ENCODE peak calls at places on chromosomes 13 and 19, in eight cellular contexts. P is AML-193; J is skeletal muscle cell; M is stimulated activated CD8-positive, alpha-beta memory T cell treated with anti-CD3 and anti-CD28 coated beads, Interleukin-12 subunit alpha, Interleukin-12 subunit beta, amount 100 ng/mL, for 4 hours; U is activated naive CD8-positive, alpha-beta T cell treated with anti-CD3 and anti-CD28 coated beads, Interleukin-2, amount 50 U/mL, for 24 hours; H is 8988T; S is NCI-H2171; G is activated gamma-delta T cell treated with anti-CD3 and anti-CD28 coated beads, Interleukin-2, amount 50 U/mL, for 16 hours. R is an unnamed sample.

GRCh38 chr19:42606660-42607351 is 12.1 kb upstream of the CEACAM8 start:
- DNase-seq in P (peak; percentile 38), J (no peak), M (no peak), U (peak; percentile 73), H (peak; percentile 73), S (peak; percentile 21), G (peak; percentile 15), R (no peak)

GRCh38 chr13:38628554-38628953 is 58.3 kb upstream of the FREM2 start:
- DNase-seq in P (no peak), J (no peak), M (no peak), U (no peak), H (no peak), S (no peak), G (no peak), R (no peak)

GRCh38 chr13:34671136-34671535 is 270.9 kb upstream of the NBEA start:
- DNase-seq in P (no peak), J (no peak), M (no peak), U (no peak), H (no peak), S (no peak), G (no peak), R (no peak)

GRCh38 chr13:62997038-62997619 is 1581.5 kb upstream of the PCDH20 start:
- DNase-seq in P (peak; percentile 5), J (no peak), M (no peak), U (no peak), H (no peak), S (no peak), G (no peak), R (no peak)

GRCh38 chr19:33252418-33252962 is 26.8 kb upstream of the SLC7A10 start:
- DNase-seq in P (no peak), J (no peak), M (no peak), U (no peak), H (no peak), S (no peak), G (no peak), R (no peak)

GRCh38 chr13:113658836-113659235 is 838 bp upstream of the ATP4B start:
- DNase-seq in P (no peak), J (no peak), M (no peak), U (no peak), H (no peak), S (no peak), G (no peak), R (no peak)

GRCh38 chr19:3873151-3873550 is 4.3 kb upstream of the ZFR2 start:
- DNase-seq in P (no peak), J (no peak), M (no peak), U (no peak), H (no peak), S (no peak), G (no peak), R (no peak)

GRCh38 chr13:52010890-52011689 is at the start of gene ATP7B:
- DNase-seq in P (no peak), J (no peak), M (peak; percentile 4), U (peak; percentile 24), H (peak; percentile 41), S (no peak), G (no peak), R (peak; percentile 3)

GRCh38 chr19:51572415-51572814 is 1.3 kb downstream of the ZNF175 start:
- DNase-seq in P (peak; percentile 64), J (no peak), M (no peak), U (no peak), H (no peak), S (no peak), G (no peak), R (no peak)

GRCh38 chr19:18858906-18859646 is 27.3 kb downstream of the UPF1 start:
- DNase-seq in P (no peak), J (no peak), M (no peak), U (no peak), H (no peak), S (no peak), G (no peak), R (no peak)

GRCh38 chr19:17109962-17110598 is 34.5 kb downstream of the MYO9B start:
- DNase-seq in P (peak; percentile 87), J (no peak), M (no peak), U (peak; percentile 45), H (no peak), S (no peak), G (no peak), R (no peak)

GRCh38 chr19:29841559-29842367 is 30.0 kb downstream of the CCNE1 start:
- DNase-seq in P (no peak), J (no peak), M (no peak), U (no peak), H (peak; percentile 70), S (no peak), G (no peak), R (no peak)

GRCh38 chr19:10289836-10290438 is at the start of gene ICAM5:
- DNase-seq in P (no peak), J (no peak), M (peak; percentile 57), U (peak; percentile 54), H (no peak), S (peak; percentile 52), G (no peak), R (no peak)

GRCh38 chr19:40791349-40791748 is 7.6 kb upstream of the EGLN2 start:
- DNase-seq in P (no peak), J (no peak), M (no peak), U (no peak), H (no peak), S (no peak), G (no peak), R (no peak)

GRCh38 chr13:44026194-44026593 is 146.5 kb downstream of the LACC1 start:
- DNase-seq in P (no peak), J (no peak), M (no peak), U (no peak), H (no peak), S (no peak), G (no peak), R (no peak)

GRCh38 chr13:103471896-103472295 is 405.7 kb upstream of the SLC10A2 start:
- DNase-seq in P (no peak), J (no peak), M (no peak), U (no peak), H (no peak), S (no peak), G (no peak), R (no peak)

GRCh38 chr13:59364508-59365187 is 799.1 kb downstream of the DIAPH3 start:
- DNase-seq in P (no peak), J (no peak), M (no peak), U (no peak), H (no peak), S (peak; percentile 49), G (no peak), R (no peak)

GRCh38 chr13:102726430-102726829 is 31.6 kb upstream of the METTL21C start:
- DNase-seq in P (peak; percentile 59), J (no peak), M (no peak), U (no peak), H (no peak), S (peak; percentile 24), G (no peak), R (no peak)

GRCh38 chr13:31131470-31131961 is 30.2 kb downstream of the HSPH1 start:
- DNase-seq in P (no peak), J (no peak), M (no peak), U (no peak), H (no peak), S (no peak), G (no peak), R (no peak)

GRCh38 chr19:58021541-58022282 is 12.1 kb upstream of the ZSCAN1 start:
- DNase-seq in P (no peak), J (no peak), M (no peak), U (peak; percentile 42), H (peak; percentile 61), S (peak; percentile 2), G (peak; percentile 44), R (no peak)

GRCh38 chr19:1132625-1133383 is 29.0 kb downstream of the GPX4 start:
- DNase-seq in P (no peak), J (no peak), M (peak; percentile 27), U (peak; percentile 61), H (no peak), S (no peak), G (no peak), R (no peak)

GRCh38 chr19:48735031-48735615 is 5.3 kb downstream of the RASIP1 start:
- DNase-seq in P (no peak), J (no peak), M (no peak), U (no peak), H (no peak), S (peak; percentile 84), G (no peak), R (no peak)

GRCh38 chr13:93462151-93462550 is 235.5 kb downstream of the GPC6 start:
- DNase-seq in P (no peak), J (no peak), M (no peak), U (no peak), H (no peak), S (peak; percentile 58), G (no peak), R (no peak)

GRCh38 chr19:1027953-1028902 is 1.8 kb downstream of the CNN2 start:
- DNase-seq in P (peak; percentile 19), J (peak; percentile 90), M (no peak), U (peak; percentile 61), H (peak; percentile 84), S (no peak), G (no peak), R (peak; percentile 51)

GRCh38 chr19:16030964-16031871 is 45.1 kb upstream of the TPM4 start:
- DNase-seq in P (no peak), J (no peak), M (no peak), U (no peak), H (no peak), S (no peak), G (no peak), R (no peak)

GRCh38 chr19:18397242-18398202 is at the start of gene LRRC25:
- DNase-seq in P (peak; percentile 69), J (no peak), M (no peak), U (no peak), H (no peak), S (no peak), G (no peak), R (no peak)

GRCh38 chr19:56369886-56370676 is 23.3 kb downstream of the ZNF582 start:
- DNase-seq in P (no peak), J (no peak), M (no peak), U (no peak), H (no peak), S (no peak), G (no peak), R (no peak)

GRCh38 chr19:35913589-35913988 is 5.5 kb upstream of the TYROBP start:
- DNase-seq in P (no peak), J (no peak), M (no peak), U (no peak), H (no peak), S (no peak), G (no peak), R (no peak)

GRCh38 chr19:54179921-54180452 is 7.0 kb upstream of the TMC4 start:
- DNase-seq in P (no peak), J (peak; percentile 45), M (no peak), U (no peak), H (no peak), S (no peak), G (no peak), R (no peak)

GRCh38 chr19:17260842-17261325 is 3.7 kb downstream of the USHBP1 start:
- DNase-seq in P (peak; percentile 81), J (no peak), M (peak; percentile 68), U (peak; percentile 92), H (peak; percentile 94), S (peak; percentile 69), G (peak; percentile 83), R (peak; percentile 71)

GRCh38 chr13:65063753-65064152 is 2166.4 kb downstream of the PCDH9 start:
- DNase-seq in P (no peak), J (peak; percentile 66), M (no peak), U (no peak), H (no peak), S (no peak), G (no peak), R (no peak)

GRCh38 chr13:85148009-85148408 is 651.2 kb downstream of the SLITRK6 start:
- DNase-seq in P (no peak), J (peak; percentile 7), M (no peak), U (no peak), H (no peak), S (no peak), G (no peak), R (no peak)

GRCh38 chr13:38180670-38181069 is 169.0 kb upstream of the UFM1 start:
- DNase-seq in P (no peak), J (no peak), M (no peak), U (no peak), H (no peak), S (no peak), G (no peak), R (no peak)

GRCh38 chr13:111658150-111659100 is 338.0 kb downstream of the TEX29 start:
- DNase-seq in P (no peak), J (no peak), M (no peak), U (no peak), H (no peak), S (no peak), G (no peak), R (no peak)

R was measured in T-helper 22 cell.